ENCODE peak calls at places on chromosomes 2 and 18, in four cellular contexts. J is H1, N is foreskin fibroblast, Q is GM20000. F is an unnamed sample.

GRCh38 chr2:29343830-29344229 is 228.6 kb downstream of the CLIP4 start:
- DNase-seq in J (no peak), N (no peak), Q (no peak), F (no peak)

GRCh38 chr2:216351172-216351925 is 20.9 kb downstream of the MARCHF4 start:
- DNase-seq in J (no peak), N (no peak), Q (no peak), F (no peak)

GRCh38 chr2:237879058-237879430 is 19.6 kb downstream of the RAMP1 start:
- DNase-seq in J (no peak), N (peak), Q (no peak), F (no peak)

GRCh38 chr18:54742654-54743053 is 85.6 kb upstream of the RAB27B start:
- DNase-seq in J (no peak), N (peak), Q (no peak), F (no peak)

GRCh38 chr2:236882931-236883330 is 202.8 kb upstream of the COPS8 start:
- DNase-seq in J (no peak), N (no peak), Q (no peak), F (no peak)

GRCh38 chr2:219514196-219514761 is at the start of gene ASIC4:
- DNase-seq in J (no peak), N (peak), Q (no peak), F (no peak)

GRCh38 chr2:64686283-64686956 is 32.7 kb upstream of the SERTAD2 start:
- DNase-seq in J (no peak), N (no peak), Q (no peak), F (no peak)

GRCh38 chr2:195257979-195258378 is 399.0 kb upstream of the SLC39A10 start:
- DNase-seq in J (no peak), N (no peak), Q (no peak), F (no peak)

GRCh38 chr18:51908598-51908944 is 431.4 kb upstream of the DCC start:
- DNase-seq in J (no peak), N (no peak), Q (no peak), F (no peak)

GRCh38 chr2:216370961-216371633 is 1.2 kb downstream of the MARCHF4 start:
- DNase-seq in J (no peak), N (peak), Q (peak), F (no peak)

GRCh38 chr18:44536619-44537018 is 144.1 kb upstream of the SETBP1 start:
- DNase-seq in J (no peak), N (no peak), Q (no peak), F (no peak)

GRCh38 chr18:61606759-61607158 is 273.5 kb downstream of the CDH20 start:
- DNase-seq in J (peak), N (peak), Q (no peak), F (no peak)

GRCh38 chr2:232925153-232925768 is 55.2 kb downstream of the SNORC start:
- DNase-seq in J (no peak), N (no peak), Q (no peak), F (no peak)

GRCh38 chr2:145012214-145012670 is 492.3 kb upstream of the ZEB2 start:
- DNase-seq in J (no peak), N (peak), Q (no peak), F (no peak)

GRCh38 chr2:68741238-68741637 is 6.6 kb downstream of the ARHGAP25 start:
- DNase-seq in J (no peak), N (peak), Q (no peak), F (no peak)

GRCh38 chr2:225207026-225207425 is 164.8 kb upstream of the DOCK10 start:
- DNase-seq in J (no peak), N (no peak), Q (no peak), F (no peak)

GRCh38 chr2:98547092-98547798 is 61.1 kb downstream of the COA5 start:
- DNase-seq in J (no peak), N (no peak), Q (no peak), F (peak)

GRCh38 chr18:43277164-43277600 is at the start of gene SYT4:
- DNase-seq in J (peak), N (peak), Q (no peak), F (no peak)

GRCh38 chr2:200616656-200617055 is 30.8 kb downstream of the AOX1 start:
- DNase-seq in J (no peak), N (peak), Q (no peak), F (no peak)

GRCh38 chr2:229875549-229875948 is 46.3 kb downstream of the TRIP12 start:
- DNase-seq in J (no peak), N (no peak), Q (no peak), F (no peak)

GRCh38 chr2:229882583-229882982 is 39.2 kb downstream of the TRIP12 start:
- DNase-seq in J (no peak), N (no peak), Q (no peak), F (no peak)

GRCh38 chr2:229880892-229881553 is 40.8 kb downstream of the TRIP12 start:
- DNase-seq in J (no peak), N (no peak), Q (no peak), F (no peak)

GRCh38 chr2:229874647-229875046 is 47.2 kb downstream of the TRIP12 start:
- DNase-seq in J (no peak), N (no peak), Q (no peak), F (no peak)

GRCh38 chr2:229879551-229879950 is 42.3 kb downstream of the TRIP12 start:
- DNase-seq in J (no peak), N (no peak), Q (no peak), F (no peak)
- TF ChIP-seq CTCF in J (no peak), N (no peak), Q (no peak), F (no peak)

GRCh38 chr2:73383036-73383435 is 2.6 kb upstream of the ALMS1 start:
- DNase-seq in J (no peak), N (no peak), Q (no peak), F (no peak)

GRCh38 chr2:73386342-73386868 is 769 bp downstream of the ALMS1 start:
- DNase-seq in J (no peak), N (no peak), Q (no peak), F (no peak)

GRCh38 chr2:73386894-73387636 is 1.4 kb downstream of the ALMS1 start:
- DNase-seq in J (no peak), N (no peak), Q (no peak), F (no peak)

GRCh38 chr2:73385486-73386341 is at the start of gene ALMS1:
- DNase-seq in J (peak), N (peak), Q (peak), F (peak)
- TF ChIP-seq CTCF in J (no peak), N (peak), Q (peak), F (no peak)

GRCh38 chr2:1136071-1136470 is 185.4 kb downstream of the SNTG2 start:
- DNase-seq in J (no peak), N (peak), Q (no peak), F (no peak)
- TF ChIP-seq CTCF in J (peak), N (peak), Q (no peak), F (no peak)

GRCh38 chr2:228282371-228282770 is 100.9 kb upstream of the SPHKAP start:
- DNase-seq in J (no peak), N (no peak), Q (no peak), F (no peak)
- TF ChIP-seq CTCF in J (no peak), N (no peak), Q (no peak), F (no peak)

GRCh38 chr2:74894261-74895030 is 60.5 kb downstream of the HK2 start:
- DNase-seq in J (no peak), N (peak), Q (no peak), F (no peak)
- TF ChIP-seq CTCF in J (no peak), N (no peak), Q (no peak), F (no peak)

GRCh38 chr18:77711096-77711495 is 461.4 kb downstream of the GALR1 start:
- DNase-seq in J (no peak), N (no peak), Q (no peak), F (no peak)
- TF ChIP-seq CTCF in J (no peak), N (no peak), Q (no peak), F (no peak)

GRCh38 chr2:126942427-126943203 is 43.9 kb downstream of the TEX51 start:
- DNase-seq in J (peak), N (no peak), Q (no peak), F (no peak)
- TF ChIP-seq CTCF in J (no peak), N (no peak), Q (no peak), F (no peak)